ENCODE peak calls at places on chromosomes 1 and 21, in six cellular contexts. G, Q, A, U, L and W are unnamed samples.

GRCh38 chr1:235093685-235094592 is 34.7 kb downstream of the TOMM20 start:
- DNase-seq in G (peak), Q (peak), A (peak), U (peak), L (peak), W (peak)

GRCh38 chr1:209688746-209689234 is 13.6 kb downstream of the G0S2 start:
- DNase-seq in G (no peak), Q (no peak), A (no peak), U (no peak), L (peak), W (no peak)

GRCh38 chr21:33433425-33434114 is 30.4 kb downstream of the IFNGR2 start:
- DNase-seq in G (no peak), Q (no peak), A (no peak), U (no peak), L (no peak), W (no peak)

GRCh38 chr1:109627692-109628399 is 8.2 kb downstream of the AMPD2 start:
- DNase-seq in G (peak), Q (no peak), A (no peak), U (no peak), L (no peak), W (peak)

GRCh38 chr1:54326577-54327385 is 79.4 kb downstream of the SSBP3 start:
- DNase-seq in G (no peak), Q (no peak), A (no peak), U (no peak), L (no peak), W (no peak)

GRCh38 chr1:115879977-115880376 is 39.1 kb upstream of the NHLH2 start:
- DNase-seq in G (no peak), Q (no peak), A (no peak), U (no peak), L (no peak), W (no peak)

GRCh38 chr1:44305962-44306422 is 49.1 kb downstream of the ERI3 start:
- DNase-seq in G (no peak), Q (no peak), A (peak), U (no peak), L (no peak), W (peak)

GRCh38 chr1:172948457-172948856 is 102.3 kb downstream of the TNFSF18 start:
- DNase-seq in G (peak), Q (no peak), A (no peak), U (no peak), L (no peak), W (peak)

GRCh38 chr1:94672934-94673333 is 131.4 kb upstream of the F3 start:
- DNase-seq in G (no peak), Q (no peak), A (no peak), U (no peak), L (peak), W (no peak)

GRCh38 chr1:201436461-201436860 is 14.9 kb upstream of the TNNI1 start:
- DNase-seq in G (peak), Q (peak), A (no peak), U (no peak), L (no peak), W (no peak)

GRCh38 chr1:108884968-108885367 is 8.2 kb downstream of the GPSM2 start:
- DNase-seq in G (no peak), Q (no peak), A (no peak), U (no peak), L (no peak), W (no peak)

GRCh38 chr1:198908995-198909394 is 270.2 kb downstream of the PTPRC start:
- DNase-seq in G (no peak), Q (no peak), A (no peak), U (no peak), L (no peak), W (no peak)

GRCh38 chr1:30411206-30411605 is 312.2 kb downstream of the MATN1 start:
- DNase-seq in G (no peak), Q (no peak), A (no peak), U (no peak), L (no peak), W (no peak)

GRCh38 chr1:193417945-193418744 is 231.7 kb upstream of the B3GALT2 start:
- DNase-seq in G (peak), Q (no peak), A (no peak), U (no peak), L (no peak), W (no peak)